ENCODE peak calls at places on chromosome 16, in ten cellular contexts. E is posterior vena cava; Y is ACHN; K is activated CD8-positive, alpha-beta memory T cell treated with anti-CD3 and anti-CD28 coated beads for 1 hour; G is nucleus accumbens; Z is AG20443; P is nephron progenitor cell; D is BE2C; N is Kasumi-1; T is AG08396. V is an unnamed sample.

GRCh38 chr16:4371481-4372314 is at the start of gene VASN:
- DNase-seq in E (peak; percentile 95), Y (peak; percentile 80), K (peak; percentile 25), G (peak; percentile 72), Z (peak; percentile 94), P (peak; percentile 91), D (peak; percentile 88), N (peak; percentile 9), T (peak; percentile 94), V (no peak)

GRCh38 chr16:8178271-8178670 is 412.0 kb downstream of the TMEM114 start:
- DNase-seq in E (no peak), Y (no peak), K (no peak), G (no peak), Z (no peak), P (no peak), D (no peak), N (no peak), T (no peak), V (no peak)

GRCh38 chr16:26599786-26600107 is 467.0 kb upstream of the C16orf82 start:
- DNase-seq in E (no peak), Y (no peak), K (no peak), G (no peak), Z (no peak), P (no peak), D (no peak), N (no peak), T (no peak), V (no peak)

GRCh38 chr16:1509307-1510221 is 16.4 kb downstream of the TELO2 start:
- DNase-seq in E (no peak), Y (no peak), K (no peak), G (no peak), Z (no peak), P (no peak), D (peak; percentile 93), N (no peak), T (no peak), V (no peak)

GRCh38 chr16:56269824-56270684 is 78.8 kb downstream of the GNAO1 start:
- DNase-seq in E (peak; percentile 83), Y (no peak), K (no peak), G (peak; percentile 49), Z (peak; percentile 89), P (peak; percentile 25), D (peak; percentile 74), N (no peak), T (peak; percentile 72), V (peak; percentile 61)

GRCh38 chr16:1990336-1991134 is 765 bp downstream of the SYNGR3 start:
- DNase-seq in E (no peak), Y (peak; percentile 20), K (no peak), G (no peak), Z (no peak), P (peak; percentile 76), D (no peak), N (no peak), T (no peak), V (no peak)

GRCh38 chr16:1696863-1697262 is 9.1 kb upstream of the MAPK8IP3 start:
- DNase-seq in E (no peak), Y (no peak), K (no peak), G (no peak), Z (no peak), P (no peak), D (no peak), N (no peak), T (no peak), V (no peak)

GRCh38 chr16:11301645-11302513 is 20.7 kb upstream of the PRM1 start:
- DNase-seq in E (no peak), Y (no peak), K (no peak), G (no peak), Z (no peak), P (no peak), D (no peak), N (no peak), T (no peak), V (no peak)

GRCh38 chr16:66510298-66510697 is 39.6 kb downstream of the TK2 start:
- DNase-seq in E (peak; percentile 28), Y (no peak), K (no peak), G (no peak), Z (no peak), P (no peak), D (no peak), N (no peak), T (no peak), V (no peak)

GRCh38 chr16:53080345-53081031 is 25.7 kb downstream of the CHD9 start:
- DNase-seq in E (peak; percentile 90), Y (no peak), K (no peak), G (peak; percentile 25), Z (peak; percentile 91), P (no peak), D (peak; percentile 86), N (no peak), T (peak; percentile 78), V (no peak)

GRCh38 chr16:19691161-19691850 is 26.7 kb downstream of the KNOP1 start:
- DNase-seq in E (no peak), Y (no peak), K (no peak), G (peak; percentile 34), Z (no peak), P (no peak), D (no peak), N (no peak), T (no peak), V (no peak)

V was measured in NT2/D1.